ENCODE peak calls at places on chromosomes 6 and 20, in ten cellular contexts. J, D, P, X, I, T, U, M, A and S are unnamed samples.

GRCh38 chr6:23181301-23182110 is 612.1 kb downstream of the HDGFL1 start:
- DNase-seq in J (no peak), D (no peak), P (no peak), X (no peak), I (no peak), T (no peak), U (no peak), M (no peak), A (no peak), S (no peak)

GRCh38 chr6:99905209-99906106 is 88.6 kb downstream of the MCHR2 start:
- DNase-seq in J (peak; percentile 67), D (peak; percentile 81), P (peak; percentile 67), X (no peak), I (peak; percentile 62), T (no peak), U (peak; percentile 73), M (peak; percentile 79), A (no peak), S (no peak)

GRCh38 chr20:18267815-18268214 is 20.5 kb upstream of the ZNF133 start:
- DNase-seq in J (no peak), D (peak; percentile 41), P (no peak), X (no peak), I (no peak), T (no peak), U (no peak), M (no peak), A (no peak), S (no peak)

GRCh38 chr6:36977470-36977941 is 8.5 kb downstream of the MTCH1 start:
- DNase-seq in J (no peak), D (peak; percentile 52), P (no peak), X (no peak), I (no peak), T (no peak), U (peak; percentile 46), M (no peak), A (no peak), S (no peak)

GRCh38 chr6:159594106-159594749 is 98.8 kb downstream of the SOD2 start:
- DNase-seq in J (peak; percentile 41), D (peak; percentile 15), P (no peak), X (no peak), I (peak; percentile 33), T (no peak), U (peak; percentile 76), M (peak; percentile 56), A (no peak), S (no peak)

GRCh38 chr6:56899311-56899710 is 55.6 kb upstream of the BEND6 start:
- DNase-seq in J (no peak), D (no peak), P (no peak), X (no peak), I (peak; percentile 28), T (no peak), U (peak; percentile 76), M (peak; percentile 30), A (no peak), S (no peak)

GRCh38 chr20:50017160-50017559 is 34.4 kb downstream of the SNAI1 start:
- DNase-seq in J (no peak), D (peak; percentile 30), P (no peak), X (no peak), I (no peak), T (no peak), U (no peak), M (no peak), A (no peak), S (no peak)

GRCh38 chr6:53134601-53135235 is 13.9 kb downstream of the GCM1 start:
- DNase-seq in J (no peak), D (peak; percentile 65), P (no peak), X (no peak), I (no peak), T (no peak), U (no peak), M (no peak), A (no peak), S (no peak)

GRCh38 chr20:37850724-37851123 is 52.2 kb upstream of the VSTM2L start:
- DNase-seq in J (no peak), D (no peak), P (no peak), X (no peak), I (no peak), T (no peak), U (peak; percentile 13), M (no peak), A (no peak), S (no peak)

GRCh38 chr20:19300395-19300794 is 88.0 kb downstream of the SLC24A3 start:
- DNase-seq in J (no peak), D (no peak), P (no peak), X (no peak), I (no peak), T (no peak), U (no peak), M (no peak), A (no peak), S (no peak)

GRCh38 chr6:158206740-158207451 is 38.7 kb downstream of the GTF2H5 start:
- DNase-seq in J (no peak), D (no peak), P (no peak), X (no peak), I (no peak), T (no peak), U (no peak), M (no peak), A (no peak), S (no peak)

GRCh38 chr6:5670381-5670780 is 336.3 kb downstream of the NRN1 start:
- DNase-seq in J (no peak), D (no peak), P (no peak), X (no peak), I (no peak), T (no peak), U (no peak), M (no peak), A (no peak), S (no peak)

GRCh38 chr20:15708984-15709598 is 864.2 kb downstream of the KIF16B start:
- DNase-seq in J (peak; percentile 34), D (peak; percentile 81), P (no peak), X (peak; percentile 9), I (no peak), T (peak; percentile 1), U (peak; percentile 24), M (peak; percentile 1), A (peak; percentile 13), S (no peak)

GRCh38 chr20:35326732-35327073 is 34.5 kb upstream of the FAM83C start:
- DNase-seq in J (no peak), D (no peak), P (no peak), X (no peak), I (no peak), T (no peak), U (no peak), M (no peak), A (no peak), S (no peak)

GRCh38 chr6:165556116-165556843 is 106.8 kb downstream of the PDE10A start:
- DNase-seq in J (peak; percentile 26), D (no peak), P (no peak), X (no peak), I (no peak), T (no peak), U (no peak), M (no peak), A (no peak), S (no peak)

GRCh38 chr6:43376551-43376981 is 7.1 kb upstream of the ZNF318 start:
- DNase-seq in J (no peak), D (peak; percentile 42), P (no peak), X (no peak), I (peak; percentile 17), T (no peak), U (peak; percentile 26), M (peak; percentile 59), A (no peak), S (no peak)